ENCODE peak calls at places on chromosomes 2 and 18, in seven cellular contexts. One of them, this sample, is unnamed.

GRCh38 chr18:9330419-9330818 is 4.2 kb upstream of the TWSG1 start:
- DNase-seq in heart left ventricle: no peak
- DNase-seq in fibroblast of lung: no peak
- DNase-seq in dorsolateral prefrontal cortex: no peak
- DNase-seq in AG09309: no peak
- DNase-seq in cardiac fibroblast: no peak
- DNase-seq in lower lobe of right lung: no peak
- DNase-seq in this sample: no peak

GRCh38 chr2:74440378-74441110 is 1.2 kb downstream of the RTKN start:
- DNase-seq in heart left ventricle: peak
- DNase-seq in fibroblast of lung: peak
- DNase-seq in dorsolateral prefrontal cortex: peak
- DNase-seq in AG09309: peak
- DNase-seq in cardiac fibroblast: peak
- DNase-seq in lower lobe of right lung: peak
- DNase-seq in this sample: no peak

GRCh38 chr2:152467677-152468406 is 132.9 kb downstream of the FMNL2 start:
- DNase-seq in heart left ventricle: no peak
- DNase-seq in fibroblast of lung: no peak
- DNase-seq in dorsolateral prefrontal cortex: no peak
- DNase-seq in AG09309: no peak
- DNase-seq in cardiac fibroblast: no peak
- DNase-seq in lower lobe of right lung: no peak
- DNase-seq in this sample: no peak

GRCh38 chr18:41695441-41695840 is 259.6 kb upstream of the PIK3C3 start:
- DNase-seq in heart left ventricle: no peak
- DNase-seq in fibroblast of lung: peak
- DNase-seq in dorsolateral prefrontal cortex: no peak
- DNase-seq in AG09309: no peak
- DNase-seq in cardiac fibroblast: no peak
- DNase-seq in lower lobe of right lung: no peak
- DNase-seq in this sample: no peak

GRCh38 chr18:31454066-31454708 is 6.6 kb downstream of the DSG3 start:
- DNase-seq in heart left ventricle: no peak
- DNase-seq in fibroblast of lung: peak
- DNase-seq in dorsolateral prefrontal cortex: no peak
- DNase-seq in AG09309: no peak
- DNase-seq in cardiac fibroblast: peak
- DNase-seq in lower lobe of right lung: no peak
- DNase-seq in this sample: no peak

GRCh38 chr2:98063289-98063688 is 23.7 kb upstream of the VWA3B start:
- DNase-seq in heart left ventricle: no peak
- DNase-seq in fibroblast of lung: no peak
- DNase-seq in dorsolateral prefrontal cortex: no peak
- DNase-seq in AG09309: no peak
- DNase-seq in cardiac fibroblast: no peak
- DNase-seq in lower lobe of right lung: no peak
- DNase-seq in this sample: no peak

GRCh38 chr2:174399171-174399570 is 3.6 kb downstream of the SCRN3 start:
- DNase-seq in heart left ventricle: no peak
- DNase-seq in fibroblast of lung: no peak
- DNase-seq in dorsolateral prefrontal cortex: no peak
- DNase-seq in AG09309: no peak
- DNase-seq in cardiac fibroblast: peak
- DNase-seq in lower lobe of right lung: no peak
- DNase-seq in this sample: no peak

GRCh38 chr18:2709316-2709715 is 53.8 kb downstream of the SMCHD1 start:
- DNase-seq in heart left ventricle: no peak
- DNase-seq in fibroblast of lung: no peak
- DNase-seq in dorsolateral prefrontal cortex: no peak
- DNase-seq in AG09309: no peak
- DNase-seq in cardiac fibroblast: peak
- DNase-seq in lower lobe of right lung: no peak
- DNase-seq in this sample: no peak

GRCh38 chr18:48872234-48873145 is 78.3 kb downstream of the SMAD7 start:
- DNase-seq in heart left ventricle: no peak
- DNase-seq in fibroblast of lung: no peak
- DNase-seq in dorsolateral prefrontal cortex: no peak
- DNase-seq in AG09309: peak
- DNase-seq in cardiac fibroblast: peak
- DNase-seq in lower lobe of right lung: no peak
- DNase-seq in this sample: no peak

GRCh38 chr2:37376421-37377186 is 32.2 kb downstream of the QPCT start:
- DNase-seq in heart left ventricle: no peak
- DNase-seq in fibroblast of lung: peak
- DNase-seq in dorsolateral prefrontal cortex: no peak
- DNase-seq in AG09309: peak
- DNase-seq in cardiac fibroblast: peak
- DNase-seq in lower lobe of right lung: no peak
- DNase-seq in this sample: peak

GRCh38 chr18:63586431-63586830 is 712 bp upstream of the SERPINB13 start:
- DNase-seq in heart left ventricle: no peak
- DNase-seq in fibroblast of lung: no peak
- DNase-seq in dorsolateral prefrontal cortex: no peak
- DNase-seq in AG09309: no peak
- DNase-seq in cardiac fibroblast: no peak
- DNase-seq in lower lobe of right lung: no peak
- DNase-seq in this sample: no peak

GRCh38 chr2:120344214-120344990 is 1.5 kb upstream of the INHBB start:
- DNase-seq in heart left ventricle: peak
- DNase-seq in fibroblast of lung: no peak
- DNase-seq in dorsolateral prefrontal cortex: no peak
- DNase-seq in AG09309: no peak
- DNase-seq in cardiac fibroblast: no peak
- DNase-seq in lower lobe of right lung: no peak
- DNase-seq in this sample: no peak

GRCh38 chr2:86393521-86394490 is 47.4 kb upstream of the KDM3A start:
- DNase-seq in heart left ventricle: no peak
- DNase-seq in fibroblast of lung: no peak
- DNase-seq in dorsolateral prefrontal cortex: no peak
- DNase-seq in AG09309: no peak
- DNase-seq in cardiac fibroblast: peak
- DNase-seq in lower lobe of right lung: peak
- DNase-seq in this sample: no peak

GRCh38 chr18:25759111-25759510 is 331.3 kb downstream of the SS18 start:
- DNase-seq in heart left ventricle: no peak
- DNase-seq in fibroblast of lung: peak
- DNase-seq in dorsolateral prefrontal cortex: no peak
- DNase-seq in AG09309: no peak
- DNase-seq in cardiac fibroblast: no peak
- DNase-seq in lower lobe of right lung: no peak
- DNase-seq in this sample: peak

GRCh38 chr2:47554311-47554905 is 151.5 kb downstream of the MSH2 start:
- DNase-seq in heart left ventricle: no peak
- DNase-seq in fibroblast of lung: no peak
- DNase-seq in dorsolateral prefrontal cortex: no peak
- DNase-seq in AG09309: no peak
- DNase-seq in cardiac fibroblast: no peak
- DNase-seq in lower lobe of right lung: no peak
- DNase-seq in this sample: no peak

GRCh38 chr2:27042985-27043634 is 8.4 kb upstream of the AGBL5 start:
- DNase-seq in heart left ventricle: no peak
- DNase-seq in fibroblast of lung: peak
- DNase-seq in dorsolateral prefrontal cortex: no peak
- DNase-seq in AG09309: peak
- DNase-seq in cardiac fibroblast: no peak
- DNase-seq in lower lobe of right lung: no peak
- DNase-seq in this sample: no peak

GRCh38 chr2:106020032-106020431 is 174.1 kb downstream of the UXS1 start:
- DNase-seq in heart left ventricle: peak
- DNase-seq in fibroblast of lung: peak
- DNase-seq in dorsolateral prefrontal cortex: peak
- DNase-seq in AG09309: no peak
- DNase-seq in cardiac fibroblast: peak
- DNase-seq in lower lobe of right lung: no peak
- DNase-seq in this sample: no peak

GRCh38 chr2:62410926-62411456 is 95.0 kb downstream of the TMEM17 start:
- DNase-seq in heart left ventricle: no peak
- DNase-seq in fibroblast of lung: no peak
- DNase-seq in dorsolateral prefrontal cortex: no peak
- DNase-seq in AG09309: no peak
- DNase-seq in cardiac fibroblast: no peak
- DNase-seq in lower lobe of right lung: no peak
- DNase-seq in this sample: no peak

GRCh38 chr2:186695081-186695756 is 1.4 kb downstream of the FAM171B start:
- DNase-seq in heart left ventricle: no peak
- DNase-seq in fibroblast of lung: peak
- DNase-seq in dorsolateral prefrontal cortex: peak
- DNase-seq in AG09309: no peak
- DNase-seq in cardiac fibroblast: peak
- DNase-seq in lower lobe of right lung: no peak
- DNase-seq in this sample: peak

GRCh38 chr2:42457011-42457410 is 36.8 kb downstream of the KCNG3 start:
- DNase-seq in heart left ventricle: no peak
- DNase-seq in fibroblast of lung: no peak
- DNase-seq in dorsolateral prefrontal cortex: no peak
- DNase-seq in AG09309: no peak
- DNase-seq in cardiac fibroblast: no peak
- DNase-seq in lower lobe of right lung: no peak
- DNase-seq in this sample: no peak
- TF ChIP-seq CTCF in heart left ventricle: no peak
- TF ChIP-seq CTCF in fibroblast of lung: no peak
- TF ChIP-seq CTCF in dorsolateral prefrontal cortex: no peak
- TF ChIP-seq CTCF in AG09309: no peak
- TF ChIP-seq CTCF in cardiac fibroblast: peak
- TF ChIP-seq CTCF in lower lobe of right lung: no peak
- TF ChIP-seq CTCF in this sample: no peak

GRCh38 chr2:21759819-21760218 is 636.1 kb downstream of the TDRD15 start:
- DNase-seq in heart left ventricle: no peak
- DNase-seq in fibroblast of lung: no peak
- DNase-seq in dorsolateral prefrontal cortex: no peak
- DNase-seq in AG09309: no peak
- DNase-seq in cardiac fibroblast: no peak
- DNase-seq in lower lobe of right lung: no peak
- DNase-seq in this sample: no peak

GRCh38 chr2:21748501-21748900 is 624.7 kb downstream of the TDRD15 start:
- DNase-seq in heart left ventricle: no peak
- DNase-seq in fibroblast of lung: peak
- DNase-seq in dorsolateral prefrontal cortex: no peak
- DNase-seq in AG09309: no peak
- DNase-seq in cardiac fibroblast: peak
- DNase-seq in lower lobe of right lung: no peak
- DNase-seq in this sample: no peak

GRCh38 chr2:21757805-21758204 is 634.0 kb downstream of the TDRD15 start:
- DNase-seq in heart left ventricle: peak
- DNase-seq in fibroblast of lung: no peak
- DNase-seq in dorsolateral prefrontal cortex: no peak
- DNase-seq in AG09309: no peak
- DNase-seq in cardiac fibroblast: no peak
- DNase-seq in lower lobe of right lung: no peak
- DNase-seq in this sample: no peak

DNA sequence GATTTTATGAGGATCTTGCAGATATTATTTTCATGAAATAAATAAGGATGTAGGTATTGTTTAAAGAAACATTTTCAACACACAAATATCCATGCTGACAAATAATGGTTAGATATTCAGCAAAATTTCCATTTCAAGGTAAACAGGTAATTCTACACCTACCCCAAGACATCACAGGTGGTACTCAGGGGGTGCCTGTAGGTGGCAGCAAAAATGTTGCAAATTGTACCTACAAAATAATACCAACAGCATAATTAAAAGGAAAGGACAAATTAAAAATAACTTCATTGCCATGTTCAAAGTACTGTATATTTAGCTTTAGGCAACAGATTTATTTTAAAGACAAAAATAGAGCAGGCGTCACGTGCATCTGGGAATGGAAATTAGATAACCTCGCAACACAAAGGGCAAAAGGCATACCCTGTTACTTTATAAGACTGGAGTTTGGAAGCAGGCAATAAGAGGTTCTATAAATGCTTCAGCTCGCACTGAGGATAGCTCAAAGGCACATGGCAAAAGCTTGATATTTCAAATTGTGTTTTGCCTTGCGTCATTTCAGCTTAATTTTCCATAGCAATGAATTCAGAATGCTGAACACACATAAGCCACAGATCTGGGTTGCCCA is 630.5 kb downstream of the TDRD15 start:
- DNase-seq in heart left ventricle: no peak
- DNase-seq in fibroblast of lung: peak
- DNase-seq in dorsolateral prefrontal cortex: no peak
- DNase-seq in AG09309: no peak
- DNase-seq in cardiac fibroblast: peak
- DNase-seq in lower lobe of right lung: no peak
- DNase-seq in this sample: no peak
- TF ChIP-seq CTCF in heart left ventricle: peak
- TF ChIP-seq CTCF in fibroblast of lung: peak
- TF ChIP-seq CTCF in dorsolateral prefrontal cortex: no peak
- TF ChIP-seq CTCF in AG09309: peak
- TF ChIP-seq CTCF in cardiac fibroblast: peak
- TF ChIP-seq CTCF in lower lobe of right lung: peak
- TF ChIP-seq CTCF in this sample: no peak

GRCh38 chr2:172340394-172340793 is 87.0 kb upstream of the ITGA6 start:
- DNase-seq in heart left ventricle: no peak
- DNase-seq in fibroblast of lung: peak
- DNase-seq in dorsolateral prefrontal cortex: no peak
- DNase-seq in AG09309: no peak
- DNase-seq in cardiac fibroblast: no peak
- DNase-seq in lower lobe of right lung: no peak
- DNase-seq in this sample: no peak

GRCh38 chr2:172342056-172342455 is 85.3 kb upstream of the ITGA6 start:
- DNase-seq in heart left ventricle: no peak
- DNase-seq in fibroblast of lung: no peak
- DNase-seq in dorsolateral prefrontal cortex: no peak
- DNase-seq in AG09309: no peak
- DNase-seq in cardiac fibroblast: no peak
- DNase-seq in lower lobe of right lung: no peak
- DNase-seq in this sample: no peak

GRCh38 chr2:172342611-172343010 is 84.8 kb upstream of the ITGA6 start:
- DNase-seq in heart left ventricle: no peak
- DNase-seq in fibroblast of lung: no peak
- DNase-seq in dorsolateral prefrontal cortex: no peak
- DNase-seq in AG09309: no peak
- DNase-seq in cardiac fibroblast: no peak
- DNase-seq in lower lobe of right lung: no peak
- DNase-seq in this sample: no peak

GRCh38 chr2:172336681-172337080 is 90.7 kb upstream of the ITGA6 start:
- DNase-seq in heart left ventricle: no peak
- DNase-seq in fibroblast of lung: no peak
- DNase-seq in dorsolateral prefrontal cortex: no peak
- DNase-seq in AG09309: no peak
- DNase-seq in cardiac fibroblast: no peak
- DNase-seq in lower lobe of right lung: no peak
- DNase-seq in this sample: no peak

GRCh38 chr2:172339431-172340010 is 87.9 kb upstream of the ITGA6 start:
- DNase-seq in heart left ventricle: no peak
- DNase-seq in fibroblast of lung: peak
- DNase-seq in dorsolateral prefrontal cortex: no peak
- DNase-seq in AG09309: no peak
- DNase-seq in cardiac fibroblast: no peak
- DNase-seq in lower lobe of right lung: no peak
- DNase-seq in this sample: no peak
- TF ChIP-seq CTCF in heart left ventricle: peak
- TF ChIP-seq CTCF in fibroblast of lung: peak
- TF ChIP-seq CTCF in dorsolateral prefrontal cortex: no peak
- TF ChIP-seq CTCF in AG09309: no peak
- TF ChIP-seq CTCF in cardiac fibroblast: no peak
- TF ChIP-seq CTCF in lower lobe of right lung: no peak
- TF ChIP-seq CTCF in this sample: no peak

DNA sequence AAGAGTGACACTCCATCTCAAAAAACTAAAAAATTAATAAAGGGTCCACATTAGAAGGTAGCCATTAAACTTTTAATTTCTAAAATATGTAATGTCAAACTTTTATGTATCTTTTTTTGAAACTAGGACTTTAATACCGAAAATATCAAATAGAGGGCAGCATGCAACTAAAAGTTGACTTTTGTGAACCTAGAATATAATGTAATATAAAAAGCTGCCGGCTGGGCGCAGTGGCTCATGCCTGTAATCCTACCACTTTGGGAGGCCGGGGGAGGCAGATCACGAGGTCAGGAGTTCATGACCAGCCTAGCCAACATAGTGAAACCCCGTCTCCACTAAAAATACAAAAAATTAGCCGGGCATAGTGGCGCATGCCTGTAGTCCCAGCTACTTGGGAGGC is 62.8 kb downstream of the INO80D start:
- DNase-seq in heart left ventricle: no peak
- DNase-seq in fibroblast of lung: peak
- DNase-seq in dorsolateral prefrontal cortex: no peak
- DNase-seq in AG09309: no peak
- DNase-seq in cardiac fibroblast: peak
- DNase-seq in lower lobe of right lung: no peak
- DNase-seq in this sample: no peak
- TF ChIP-seq CTCF in heart left ventricle: no peak
- TF ChIP-seq CTCF in fibroblast of lung: no peak
- TF ChIP-seq CTCF in dorsolateral prefrontal cortex: no peak
- TF ChIP-seq CTCF in AG09309: no peak
- TF ChIP-seq CTCF in cardiac fibroblast: no peak
- TF ChIP-seq CTCF in lower lobe of right lung: no peak
- TF ChIP-seq CTCF in this sample: no peak